ENCODE peak calls at places on chromosomes 4 and X, in six cellular contexts. P is fibroblast of mammary gland, S is endodermal cell, G is nephron progenitor cell, N is kidney epithelial cell, T is stomach. J is an unnamed sample.

GRCh38 chr4:4334798-4335520 is 44.9 kb downstream of the ZBTB49 start:
- DNase-seq in P (peak; percentile 37), S (peak; percentile 92), G (peak; percentile 69), N (no peak), T (peak; percentile 83), J (peak; percentile 72)

GRCh38 chrX:45191820-45192409 is 8.8 kb downstream of the DIPK2B start:
- DNase-seq in P (no peak), S (no peak), G (no peak), N (no peak), T (no peak), J (no peak)

GRCh38 chrX:129609395-129609794 is 45.4 kb downstream of the APLN start:
- DNase-seq in P (no peak), S (no peak), G (no peak), N (no peak), T (no peak), J (no peak)

GRCh38 chr4:112036881-112037280 is 108.4 kb upstream of the FAM241A start:
- DNase-seq in P (no peak), S (no peak), G (no peak), N (no peak), T (no peak), J (no peak)

GRCh38 chr4:114927881-114928280 is 185.5 kb downstream of the NDST4 start:
- DNase-seq in P (no peak), S (no peak), G (no peak), N (no peak), T (no peak), J (no peak)

GRCh38 chr4:122898370-122899150 is 23.8 kb downstream of the NUDT6 start:
- DNase-seq in P (peak; percentile 91), S (no peak), G (no peak), N (peak; percentile 84), T (no peak), J (no peak)

GRCh38 chr4:113979157-113979972 is at the start of gene ARSJ:
- DNase-seq in P (peak; percentile 88), S (peak; percentile 88), G (peak; percentile 77), N (peak; percentile 49), T (peak; percentile 56), J (peak; percentile 65)

GRCh38 chr4:180652533-180652932 is 1590.7 kb upstream of the TENM3 start:
- DNase-seq in P (no peak), S (no peak), G (no peak), N (no peak), T (no peak), J (no peak)

GRCh38 chr4:78747328-78747946 is 28.7 kb upstream of the BMP2K start:
- DNase-seq in P (peak; percentile 58), S (no peak), G (no peak), N (no peak), T (no peak), J (no peak)

GRCh38 chr4:124097447-124097846 is 615.1 kb downstream of the ANKRD50 start:
- DNase-seq in P (peak; percentile 74), S (no peak), G (no peak), N (no peak), T (no peak), J (no peak)

GRCh38 chrX:81206471-81206870 is 4.6 kb downstream of the SH3BGRL start:
- DNase-seq in P (no peak), S (no peak), G (no peak), N (no peak), T (no peak), J (no peak)

GRCh38 chr4:122218762-122219161 is 66.6 kb downstream of the BLTP1 start:
- DNase-seq in P (peak; percentile 14), S (peak; percentile 49), G (no peak), N (no peak), T (no peak), J (peak; percentile 11)

GRCh38 chr4:86269354-86269753 is 90.5 kb downstream of the MAPK10 start:
- DNase-seq in P (no peak), S (no peak), G (no peak), N (no peak), T (no peak), J (no peak)

GRCh38 chrX:19683817-19684216 is 168.5 kb upstream of the MAP3K15 start:
- DNase-seq in P (no peak), S (no peak), G (no peak), N (no peak), T (no peak), J (no peak)

GRCh38 chr4:66991521-66991920 is 553.8 kb downstream of the CENPC start:
- DNase-seq in P (no peak), S (no peak), G (no peak), N (no peak), T (no peak), J (no peak)

GRCh38 chr4:137393043-137393442 is 139.3 kb downstream of the PCDH18 start:
- DNase-seq in P (peak; percentile 48), S (no peak), G (peak; percentile 10), N (no peak), T (no peak), J (no peak)

GRCh38 chrX:100413231-100413630 is 3.2 kb upstream of the PCDH19 start:
- DNase-seq in P (peak; percentile 61), S (peak; percentile 71), G (peak; percentile 65), N (no peak), T (peak; percentile 44), J (no peak)

GRCh38 chr4:76571274-76571673 is 136.2 kb downstream of the SHROOM3 start:
- DNase-seq in P (no peak), S (no peak), G (no peak), N (no peak), T (no peak), J (no peak)

GRCh38 chrX:48998391-48998790 is 3.7 kb downstream of the GRIPAP1 start:
- DNase-seq in P (no peak), S (no peak), G (no peak), N (no peak), T (no peak), J (no peak)

GRCh38 chr4:25662306-25662705 is 6.7 kb downstream of the SLC34A2 start:
- DNase-seq in P (no peak), S (no peak), G (no peak), N (no peak), T (no peak), J (no peak)

GRCh38 chr4:52822583-52823477 is 39.3 kb upstream of the RASL11B start:
- DNase-seq in P (peak; percentile 98), S (no peak), G (no peak), N (no peak), T (no peak), J (no peak)

GRCh38 chr4:159151701-159152100 is 48.8 kb downstream of the RAPGEF2 start:
- DNase-seq in P (no peak), S (no peak), G (no peak), N (no peak), T (no peak), J (no peak)

GRCh38 chrX:77436271-77436670 is 10.9 kb upstream of the FGF16 start:
- DNase-seq in P (peak; percentile 18), S (no peak), G (no peak), N (no peak), T (no peak), J (no peak)

GRCh38 chrX:78725257-78725656 is 22.3 kb upstream of the LPAR4 start:
- DNase-seq in P (no peak), S (no peak), G (no peak), N (no peak), T (no peak), J (no peak)

GRCh38 chrX:50381729-50382415 is 88.8 kb downstream of the DGKK start:
- DNase-seq in P (no peak), S (no peak), G (no peak), N (no peak), T (no peak), J (no peak)

GRCh38 chr4:99790796-99791617 is 25.6 kb upstream of the DAPP1 start:
- DNase-seq in P (peak; percentile 61), S (no peak), G (no peak), N (peak; percentile 2), T (no peak), J (no peak)

GRCh38 chr4:8171941-8172924 is 13.6 kb upstream of the ABLIM2 start:
- DNase-seq in P (peak; percentile 24), S (no peak), G (no peak), N (no peak), T (no peak), J (no peak)

DNA sequence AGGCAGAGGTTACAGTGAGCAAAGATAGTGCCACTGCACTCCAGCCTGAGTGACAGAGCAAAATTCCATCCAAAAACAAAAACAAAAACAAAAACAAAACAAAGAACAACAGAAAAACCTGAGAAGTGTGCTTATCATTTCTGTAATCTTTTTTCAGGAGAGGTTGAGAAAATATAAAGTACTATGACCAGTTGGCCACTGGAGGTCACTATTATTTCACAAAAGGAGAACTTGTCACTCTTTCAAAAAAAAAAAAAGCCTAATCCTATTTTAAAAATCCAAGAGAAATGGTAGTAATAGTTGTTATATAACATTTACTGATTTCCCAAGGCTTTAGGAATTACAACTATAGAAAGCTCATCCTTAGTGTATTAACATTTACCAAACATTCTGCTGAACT is 24.9 kb upstream of the RNF150 start:
- DNase-seq in P (peak; percentile 51), S (no peak), G (no peak), N (no peak), T (no peak), J (no peak)
- TF ChIP-seq CTCF in P (peak; percentile 46), S (peak; percentile 84), G (peak; percentile 69), N (peak; percentile 44), T (no peak), J (peak; percentile 74)

DNA sequence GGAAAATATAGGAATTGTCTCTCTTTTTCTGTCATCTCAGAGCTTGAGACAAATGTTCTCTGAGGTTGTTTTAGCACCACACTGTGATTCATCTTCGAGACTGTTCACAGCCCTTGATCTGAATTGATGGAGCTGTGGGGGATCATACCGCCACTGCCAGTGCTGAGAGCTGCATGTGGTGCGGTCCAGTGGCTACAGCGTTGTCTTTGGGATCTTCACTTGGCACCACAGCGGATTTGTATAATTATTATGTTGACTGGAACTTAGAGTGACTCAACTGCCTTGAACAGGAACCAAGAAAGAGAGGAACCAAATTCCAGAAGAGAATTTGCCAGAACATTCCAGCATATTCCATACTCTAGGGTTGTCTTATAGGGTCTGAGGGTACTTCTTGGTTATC is 29.1 kb downstream of the TBL1X start:
- DNase-seq in P (peak; percentile 22), S (no peak), G (no peak), N (no peak), T (no peak), J (no peak)
- TF ChIP-seq CTCF in P (no peak), S (no peak), G (no peak), N (no peak), T (no peak), J (no peak)

DNA sequence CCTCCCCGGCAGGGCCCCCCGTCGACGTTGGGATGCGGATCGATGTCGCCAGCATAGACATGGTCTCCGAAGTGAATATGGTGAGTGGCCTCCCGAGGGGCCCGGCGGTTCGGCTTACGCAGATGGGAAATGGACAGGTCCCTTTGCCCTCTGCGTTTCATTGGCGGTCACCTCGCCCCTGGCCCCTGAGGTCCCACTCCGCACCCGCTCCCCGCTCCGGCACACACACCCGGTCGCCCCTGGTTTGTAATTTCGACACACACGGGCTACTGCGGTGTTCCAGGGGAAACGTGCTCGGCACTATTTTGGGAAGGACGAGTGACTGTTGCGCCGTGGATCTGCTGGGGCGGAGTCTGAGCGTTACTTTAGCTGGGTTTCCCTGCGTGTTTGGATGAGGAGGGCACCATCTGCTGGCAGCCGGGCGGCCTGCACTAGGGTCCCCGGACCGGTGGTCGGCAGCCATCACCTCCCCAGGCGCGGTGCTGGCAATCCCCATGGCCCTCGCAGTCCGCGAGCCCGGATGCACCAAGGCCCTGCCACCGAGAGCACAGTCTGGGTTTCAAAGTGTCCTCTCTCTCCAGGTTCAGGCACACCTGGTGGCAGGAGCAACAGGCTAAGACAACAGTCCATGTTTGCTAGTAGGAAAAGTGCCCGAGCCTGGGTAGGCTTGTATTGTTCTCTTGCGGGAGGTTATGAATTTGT is 1.2 kb downstream of the GABRB1 start:
- DNase-seq in P (peak; percentile 31), S (peak; percentile 96), G (peak; percentile 85), N (peak; percentile 5), T (peak; percentile 48), J (peak; percentile 86)
- TF ChIP-seq CTCF in P (peak; percentile 44), S (peak; percentile 93), G (peak; percentile 90), N (peak; percentile 97), T (no peak), J (peak; percentile 78)

GRCh38 chr4:2797188-2797544 is 4.3 kb downstream of the SH3BP2 start:
- DNase-seq in P (no peak), S (no peak), G (no peak), N (no peak), T (peak; percentile 25), J (no peak)
- TF ChIP-seq CTCF in P (no peak), S (no peak), G (no peak), N (no peak), T (no peak), J (no peak)